ENCODE peak calls at places on chromosome 14, in five cellular contexts. W, U, G, Q and X are unnamed samples.

GRCh38 chr14:60348211-60348610 is 99.2 kb downstream of the PPM1A start:
- DNase-seq in W (no peak), U (no peak), G (no peak), Q (no peak), X (no peak)

GRCh38 chr14:74793506-74794155 is 30.5 kb downstream of the YLPM1 start:
- DNase-seq in W (no peak), U (no peak), G (no peak), Q (no peak), X (no peak)

GRCh38 chr14:97796511-97796910 is 999.3 kb downstream of the VRK1 start:
- DNase-seq in W (no peak), U (no peak), G (no peak), Q (no peak), X (no peak)

GRCh38 chr14:55353686-55354467 is 57.8 kb downstream of the ATG14 start:
- DNase-seq in W (no peak), U (no peak), G (no peak), Q (no peak), X (no peak)

GRCh38 chr14:34981743-34982420 is 910 bp upstream of the SRP54 start:
- DNase-seq in W (no peak), U (peak; percentile 23), G (peak; percentile 15), Q (peak; percentile 7), X (no peak)

GRCh38 chr14:64510825-64511679 is 6.5 kb downstream of the ZBTB1 start:
- DNase-seq in W (peak; percentile 67), U (peak; percentile 74), G (no peak), Q (peak; percentile 54), X (peak; percentile 79)

GRCh38 chr14:100212476-100213333 is 26.2 kb upstream of the YY1 start:
- DNase-seq in W (no peak), U (no peak), G (no peak), Q (no peak), X (no peak)

GRCh38 chr14:87149583-87150354 is 843.2 kb downstream of the GALC start:
- DNase-seq in W (no peak), U (no peak), G (peak; percentile 56), Q (no peak), X (no peak)

GRCh38 chr14:65321370-65321875 is 91.1 kb upstream of the FUT8 start:
- DNase-seq in W (no peak), U (no peak), G (no peak), Q (no peak), X (no peak)

GRCh38 chr14:98819132-98819866 is 452.7 kb downstream of the BCL11B start:
- DNase-seq in W (no peak), U (peak; percentile 64), G (no peak), Q (no peak), X (no peak)

GRCh38 chr14:93962701-93963601 is 13.4 kb downstream of the ASB2 start:
- DNase-seq in W (no peak), U (no peak), G (no peak), Q (no peak), X (no peak)

GRCh38 chr14:76955575-76956252 is 72.8 kb downstream of the IRF2BPL start:
- DNase-seq in W (no peak), U (peak; percentile 48), G (no peak), Q (no peak), X (no peak)

GRCh38 chr14:69682607-69683263 is 71.3 kb downstream of the SUSD6 start:
- DNase-seq in W (no peak), U (peak; percentile 28), G (no peak), Q (no peak), X (no peak)

GRCh38 chr14:81435578-81436295 is 35.6 kb upstream of the STON2 start:
- DNase-seq in W (no peak), U (no peak), G (no peak), Q (no peak), X (no peak)

GRCh38 chr14:67623114-67623513 is 3.4 kb downstream of the ARG2 start:
- DNase-seq in W (no peak), U (peak; percentile 66), G (no peak), Q (no peak), X (no peak)

GRCh38 chr14:26137161-26137560 is 460.7 kb downstream of the NOVA1 start:
- DNase-seq in W (no peak), U (no peak), G (no peak), Q (no peak), X (no peak)

GRCh38 chr14:31951638-31951964 is 125.5 kb upstream of the ARHGAP5 start:
- DNase-seq in W (no peak), U (no peak), G (no peak), Q (no peak), X (no peak)

GRCh38 chr14:59208224-59208814 is 19.9 kb downstream of the DAAM1 start:
- DNase-seq in W (no peak), U (no peak), G (no peak), Q (no peak), X (no peak)

GRCh38 chr14:65738339-65738738 is 325.8 kb downstream of the FUT8 start:
- DNase-seq in W (no peak), U (no peak), G (no peak), Q (no peak), X (no peak)

GRCh38 chr14:55245657-55246268 is 25.5 kb upstream of the FBXO34 start:
- DNase-seq in W (no peak), U (peak; percentile 9), G (no peak), Q (peak; percentile 15), X (no peak)

GRCh38 chr14:35438910-35439713 is 34.6 kb upstream of the NFKBIA start:
- DNase-seq in W (no peak), U (no peak), G (no peak), Q (no peak), X (no peak)

GRCh38 chr14:100221419-100222218 is 17.3 kb upstream of the YY1 start:
- DNase-seq in W (no peak), U (peak; percentile 44), G (no peak), Q (no peak), X (no peak)

GRCh38 chr14:25800841-25801240 is 750.9 kb upstream of the STXBP6 start:
- DNase-seq in W (no peak), U (no peak), G (no peak), Q (no peak), X (no peak)

GRCh38 chr14:59969319-59969718 is 49.4 kb downstream of the LRRC9 start:
- DNase-seq in W (no peak), U (peak; percentile 60), G (no peak), Q (no peak), X (no peak)

GRCh38 chr14:43503508-43503907 is 1003.6 kb downstream of the FSCB start:
- DNase-seq in W (no peak), U (no peak), G (no peak), Q (no peak), X (no peak)
- TF ChIP-seq CTCF in W (no peak), U (no peak), G (peak; percentile 27), Q (peak; percentile 10), X (no peak)

DNA sequence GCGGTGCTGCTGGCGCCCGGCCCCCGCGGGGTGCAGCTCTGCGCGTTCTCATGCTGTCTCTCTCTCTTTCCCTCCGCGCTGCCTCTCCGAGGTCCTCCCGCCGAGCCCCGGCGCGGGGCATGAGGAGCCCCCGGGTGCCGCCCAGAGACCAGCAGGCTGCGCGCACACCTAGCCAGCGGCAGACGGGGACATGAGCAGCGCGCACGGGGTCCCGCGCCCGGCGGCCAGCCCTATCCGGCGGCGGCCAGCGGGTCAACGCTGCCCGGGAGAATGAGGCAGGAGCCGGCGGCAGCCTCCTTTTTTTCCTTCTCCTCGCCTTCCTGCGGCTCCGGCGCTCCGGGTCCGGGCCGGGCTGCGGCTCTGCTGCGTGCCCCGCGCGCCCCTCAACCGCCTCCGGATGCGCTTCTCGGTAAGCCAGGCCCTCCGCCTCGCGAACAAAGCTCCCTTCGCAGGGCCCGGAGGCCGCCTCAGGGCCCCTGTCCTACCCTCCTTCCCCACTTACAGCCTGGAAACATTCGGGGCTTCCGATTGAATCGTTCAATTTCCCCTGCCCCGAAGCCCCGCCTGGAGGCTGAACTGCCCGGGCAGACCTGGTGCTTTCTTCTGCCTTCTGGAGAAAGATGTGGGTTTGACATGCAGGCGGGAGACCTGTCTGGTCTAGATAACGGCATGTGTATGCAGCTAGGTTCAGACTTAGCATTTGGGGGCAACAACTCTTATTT is at the start of gene TUNAR:
- DNase-seq in W (no peak), U (no peak), G (no peak), Q (no peak), X (no peak)
- TF ChIP-seq CTCF in W (no peak), U (no peak), G (no peak), Q (no peak), X (no peak)

GRCh38 chr14:72555609-72556000 is 338.3 kb downstream of the DPF3 start:
- DNase-seq in W (no peak), U (peak; percentile 25), G (no peak), Q (no peak), X (no peak)

GRCh38 chr14:72553161-72553560 is 340.7 kb downstream of the DPF3 start:
- DNase-seq in W (no peak), U (no peak), G (no peak), Q (no peak), X (no peak)

GRCh38 chr14:72554401-72554800 is 339.5 kb downstream of the DPF3 start:
- DNase-seq in W (no peak), U (no peak), G (no peak), Q (no peak), X (no peak)

GRCh38 chr14:72553656-72554055 is 340.2 kb downstream of the DPF3 start:
- DNase-seq in W (no peak), U (no peak), G (no peak), Q (no peak), X (no peak)

DNA sequence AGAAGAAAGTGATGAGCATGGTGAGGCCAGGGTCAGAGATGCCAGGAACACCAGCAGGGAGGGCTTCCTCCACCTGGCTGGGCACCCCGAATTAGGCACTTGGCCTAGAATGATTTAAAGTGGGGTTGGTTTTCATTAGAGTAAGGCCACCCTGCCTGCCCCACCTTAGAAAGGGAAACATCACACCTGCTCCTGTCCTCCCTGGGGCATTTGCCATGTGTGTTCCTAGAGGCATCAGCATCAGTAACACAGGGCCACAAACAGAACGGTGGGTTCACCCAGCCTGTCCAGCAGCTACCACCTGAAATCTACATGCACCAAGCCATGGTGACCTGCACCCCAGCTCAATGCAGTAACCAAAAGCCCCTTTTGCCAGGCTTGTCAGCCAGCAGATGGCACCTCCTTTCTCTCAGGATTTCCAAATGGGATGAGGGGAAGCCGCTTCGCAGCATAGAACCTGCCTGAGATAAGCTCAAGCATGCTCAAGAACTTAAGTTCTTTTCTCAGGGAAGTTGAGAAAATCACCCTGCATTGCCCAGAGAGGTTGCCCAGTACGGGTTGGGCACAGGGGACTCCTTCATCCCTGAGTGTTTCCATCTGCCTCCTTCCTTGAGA is 338.8 kb downstream of the DPF3 start:
- DNase-seq in W (no peak), U (no peak), G (no peak), Q (no peak), X (no peak)
- TF ChIP-seq CTCF in W (no peak), U (no peak), G (no peak), Q (no peak), X (no peak)

DNA sequence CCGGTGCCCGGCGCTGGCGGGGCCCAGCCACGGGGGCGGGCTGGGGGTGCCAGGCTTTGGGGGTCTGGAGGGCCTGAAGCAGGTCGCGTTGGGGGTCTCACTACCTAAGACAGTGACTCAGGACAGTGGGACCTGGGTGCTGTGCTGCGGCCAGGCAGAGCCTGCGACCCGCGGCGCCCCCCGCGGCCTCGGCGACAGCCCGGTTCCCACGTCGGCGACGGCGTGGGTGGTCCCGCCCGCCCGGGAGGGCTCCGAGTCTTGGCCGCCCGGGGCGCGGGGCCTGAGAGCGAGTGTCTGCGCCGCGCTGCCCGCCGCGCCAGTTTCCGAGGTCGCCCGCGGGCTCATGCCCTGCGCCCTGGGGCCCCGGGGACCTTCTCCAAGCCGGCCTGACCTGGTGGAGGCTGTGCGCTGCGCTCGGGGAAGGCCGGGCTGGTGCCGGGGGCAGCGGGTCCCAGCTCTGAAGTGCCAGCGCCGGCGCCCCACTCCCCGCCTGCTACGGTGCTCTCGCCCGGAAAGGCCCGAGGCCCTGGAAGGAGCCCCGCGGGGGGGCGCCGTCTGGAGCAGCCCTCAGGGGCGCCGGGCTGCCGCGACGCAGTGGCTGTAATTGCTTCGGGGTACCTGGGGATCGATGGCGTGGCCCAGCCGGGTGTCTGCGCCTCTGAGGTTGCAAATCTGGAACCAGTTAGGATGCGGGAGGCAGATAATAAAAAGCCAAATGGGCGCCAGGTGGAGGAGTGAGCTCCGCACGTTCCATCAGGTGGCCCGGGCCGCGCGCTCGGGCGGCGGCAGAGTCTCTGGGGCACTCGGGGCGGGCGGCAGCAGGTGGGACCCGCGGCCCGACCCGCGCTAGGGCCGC is 102.5 kb upstream of the DIO3 start:
- DNase-seq in W (no peak), U (no peak), G (no peak), Q (no peak), X (no peak)
- TF ChIP-seq CTCF in W (no peak), U (no peak), G (no peak), Q (no peak), X (no peak)